ENCODE peak calls at places on chromosomes 12 and 14, in six cellular contexts. One of them, this sample, is unnamed.

GRCh38 chr12:28086521-28086920 is 103.7 kb upstream of the CCDC91 start:
- DNase-seq in ELR: peak; percentile 9
- DNase-seq in HFFc6: no peak
- DNase-seq in foreskin fibroblast: no peak
- DNase-seq in activated T-helper 1 cell treated with anti-CD3 and anti-CD28 coated beads, Interleukin-12 subunit alpha, Interleukin-12 subunit beta, Interleukin-2, Interleukin-4 antibody, amounts not matched to agents 30 ng/mL and 10 ng/mL and 1 ng/mL, durations not matched to agents 14 hours and 24 hours and 36 hours: no peak
- DNase-seq in activated CD4-positive, alpha-beta T cell treated with anti-CD3 and anti-CD28 coated beads, Interleukin-2, amount 50 U/mL, for 1 hour: no peak
- DNase-seq in this sample: no peak

GRCh38 chr12:13175499-13175898 is 21.0 kb upstream of the EMP1 start:
- DNase-seq in ELR: peak; percentile 76
- DNase-seq in HFFc6: peak; percentile 51
- DNase-seq in foreskin fibroblast: peak; percentile 83
- DNase-seq in activated T-helper 1 cell treated with anti-CD3 and anti-CD28 coated beads, Interleukin-12 subunit alpha, Interleukin-12 subunit beta, Interleukin-2, Interleukin-4 antibody, amounts not matched to agents 30 ng/mL and 10 ng/mL and 1 ng/mL, durations not matched to agents 14 hours and 24 hours and 36 hours: no peak
- DNase-seq in activated CD4-positive, alpha-beta T cell treated with anti-CD3 and anti-CD28 coated beads, Interleukin-2, amount 50 U/mL, for 1 hour: no peak
- DNase-seq in this sample: peak; percentile 72

GRCh38 chr14:93788307-93788556 is at the start of gene PRIMA1:
- DNase-seq in ELR: no peak
- DNase-seq in HFFc6: no peak
- DNase-seq in foreskin fibroblast: no peak
- DNase-seq in activated T-helper 1 cell treated with anti-CD3 and anti-CD28 coated beads, Interleukin-12 subunit alpha, Interleukin-12 subunit beta, Interleukin-2, Interleukin-4 antibody, amounts not matched to agents 30 ng/mL and 10 ng/mL and 1 ng/mL, durations not matched to agents 14 hours and 24 hours and 36 hours: no peak
- DNase-seq in activated CD4-positive, alpha-beta T cell treated with anti-CD3 and anti-CD28 coated beads, Interleukin-2, amount 50 U/mL, for 1 hour: no peak
- DNase-seq in this sample: no peak

GRCh38 chr14:64764641-64765520 is 60.7 kb downstream of the PLEKHG3 start:
- DNase-seq in ELR: peak; percentile 79
- DNase-seq in HFFc6: peak; percentile 62
- DNase-seq in foreskin fibroblast: peak; percentile 90
- DNase-seq in activated T-helper 1 cell treated with anti-CD3 and anti-CD28 coated beads, Interleukin-12 subunit alpha, Interleukin-12 subunit beta, Interleukin-2, Interleukin-4 antibody, amounts not matched to agents 30 ng/mL and 10 ng/mL and 1 ng/mL, durations not matched to agents 14 hours and 24 hours and 36 hours: peak; percentile 56
- DNase-seq in activated CD4-positive, alpha-beta T cell treated with anti-CD3 and anti-CD28 coated beads, Interleukin-2, amount 50 U/mL, for 1 hour: peak; percentile 66
- DNase-seq in this sample: peak; percentile 88

GRCh38 chr12:79618848-79619404 is 71.8 kb downstream of the PAWR start:
- DNase-seq in ELR: peak; percentile 83
- DNase-seq in HFFc6: peak; percentile 59
- DNase-seq in foreskin fibroblast: peak; percentile 57
- DNase-seq in activated T-helper 1 cell treated with anti-CD3 and anti-CD28 coated beads, Interleukin-12 subunit alpha, Interleukin-12 subunit beta, Interleukin-2, Interleukin-4 antibody, amounts not matched to agents 30 ng/mL and 10 ng/mL and 1 ng/mL, durations not matched to agents 14 hours and 24 hours and 36 hours: no peak
- DNase-seq in activated CD4-positive, alpha-beta T cell treated with anti-CD3 and anti-CD28 coated beads, Interleukin-2, amount 50 U/mL, for 1 hour: no peak
- DNase-seq in this sample: peak; percentile 34

GRCh38 chr12:54300732-54301427 is at the start of gene NFE2:
- DNase-seq in ELR: peak; percentile 87
- DNase-seq in HFFc6: peak; percentile 66
- DNase-seq in foreskin fibroblast: peak; percentile 86
- DNase-seq in activated T-helper 1 cell treated with anti-CD3 and anti-CD28 coated beads, Interleukin-12 subunit alpha, Interleukin-12 subunit beta, Interleukin-2, Interleukin-4 antibody, amounts not matched to agents 30 ng/mL and 10 ng/mL and 1 ng/mL, durations not matched to agents 14 hours and 24 hours and 36 hours: no peak
- DNase-seq in activated CD4-positive, alpha-beta T cell treated with anti-CD3 and anti-CD28 coated beads, Interleukin-2, amount 50 U/mL, for 1 hour: peak; percentile 34
- DNase-seq in this sample: peak; percentile 85

GRCh38 chr14:21840765-21841164 is 167.1 kb upstream of the OR4E1 start:
- DNase-seq in ELR: peak; percentile 13
- DNase-seq in HFFc6: no peak
- DNase-seq in foreskin fibroblast: no peak
- DNase-seq in activated T-helper 1 cell treated with anti-CD3 and anti-CD28 coated beads, Interleukin-12 subunit alpha, Interleukin-12 subunit beta, Interleukin-2, Interleukin-4 antibody, amounts not matched to agents 30 ng/mL and 10 ng/mL and 1 ng/mL, durations not matched to agents 14 hours and 24 hours and 36 hours: no peak
- DNase-seq in activated CD4-positive, alpha-beta T cell treated with anti-CD3 and anti-CD28 coated beads, Interleukin-2, amount 50 U/mL, for 1 hour: no peak
- DNase-seq in this sample: no peak

GRCh38 chr14:96294246-96294645 is 38.2 kb downstream of the BDKRB1 start:
- DNase-seq in ELR: no peak
- DNase-seq in HFFc6: no peak
- DNase-seq in foreskin fibroblast: no peak
- DNase-seq in activated T-helper 1 cell treated with anti-CD3 and anti-CD28 coated beads, Interleukin-12 subunit alpha, Interleukin-12 subunit beta, Interleukin-2, Interleukin-4 antibody, amounts not matched to agents 30 ng/mL and 10 ng/mL and 1 ng/mL, durations not matched to agents 14 hours and 24 hours and 36 hours: no peak
- DNase-seq in activated CD4-positive, alpha-beta T cell treated with anti-CD3 and anti-CD28 coated beads, Interleukin-2, amount 50 U/mL, for 1 hour: no peak
- DNase-seq in this sample: no peak

GRCh38 chr12:20629414-20630156 is 65.5 kb upstream of the SLCO1C1 start:
- DNase-seq in ELR: no peak
- DNase-seq in HFFc6: peak; percentile 1
- DNase-seq in foreskin fibroblast: peak; percentile 14
- DNase-seq in activated T-helper 1 cell treated with anti-CD3 and anti-CD28 coated beads, Interleukin-12 subunit alpha, Interleukin-12 subunit beta, Interleukin-2, Interleukin-4 antibody, amounts not matched to agents 30 ng/mL and 10 ng/mL and 1 ng/mL, durations not matched to agents 14 hours and 24 hours and 36 hours: no peak
- DNase-seq in activated CD4-positive, alpha-beta T cell treated with anti-CD3 and anti-CD28 coated beads, Interleukin-2, amount 50 U/mL, for 1 hour: no peak
- DNase-seq in this sample: peak; percentile 70

GRCh38 chr12:117113231-117113630 is 14.0 kb upstream of the TESC start:
- DNase-seq in ELR: no peak
- DNase-seq in HFFc6: no peak
- DNase-seq in foreskin fibroblast: no peak
- DNase-seq in activated T-helper 1 cell treated with anti-CD3 and anti-CD28 coated beads, Interleukin-12 subunit alpha, Interleukin-12 subunit beta, Interleukin-2, Interleukin-4 antibody, amounts not matched to agents 30 ng/mL and 10 ng/mL and 1 ng/mL, durations not matched to agents 14 hours and 24 hours and 36 hours: no peak
- DNase-seq in activated CD4-positive, alpha-beta T cell treated with anti-CD3 and anti-CD28 coated beads, Interleukin-2, amount 50 U/mL, for 1 hour: no peak
- DNase-seq in this sample: no peak

GRCh38 chr14:105474478-105475268 is at the start of gene CRIP2:
- DNase-seq in ELR: peak; percentile 49
- DNase-seq in HFFc6: no peak
- DNase-seq in foreskin fibroblast: peak; percentile 62
- DNase-seq in activated T-helper 1 cell treated with anti-CD3 and anti-CD28 coated beads, Interleukin-12 subunit alpha, Interleukin-12 subunit beta, Interleukin-2, Interleukin-4 antibody, amounts not matched to agents 30 ng/mL and 10 ng/mL and 1 ng/mL, durations not matched to agents 14 hours and 24 hours and 36 hours: peak; percentile 37
- DNase-seq in activated CD4-positive, alpha-beta T cell treated with anti-CD3 and anti-CD28 coated beads, Interleukin-2, amount 50 U/mL, for 1 hour: peak; percentile 45
- DNase-seq in this sample: peak; percentile 78

GRCh38 chr14:103854822-103855733 is 7.7 kb upstream of the PPP1R13B start:
- DNase-seq in ELR: no peak
- DNase-seq in HFFc6: no peak
- DNase-seq in foreskin fibroblast: no peak
- DNase-seq in activated T-helper 1 cell treated with anti-CD3 and anti-CD28 coated beads, Interleukin-12 subunit alpha, Interleukin-12 subunit beta, Interleukin-2, Interleukin-4 antibody, amounts not matched to agents 30 ng/mL and 10 ng/mL and 1 ng/mL, durations not matched to agents 14 hours and 24 hours and 36 hours: no peak
- DNase-seq in activated CD4-positive, alpha-beta T cell treated with anti-CD3 and anti-CD28 coated beads, Interleukin-2, amount 50 U/mL, for 1 hour: no peak
- DNase-seq in this sample: no peak

GRCh38 chr14:99541677-99542470 is 60.7 kb downstream of the CCNK start:
- DNase-seq in ELR: peak; percentile 42
- DNase-seq in HFFc6: no peak
- DNase-seq in foreskin fibroblast: no peak
- DNase-seq in activated T-helper 1 cell treated with anti-CD3 and anti-CD28 coated beads, Interleukin-12 subunit alpha, Interleukin-12 subunit beta, Interleukin-2, Interleukin-4 antibody, amounts not matched to agents 30 ng/mL and 10 ng/mL and 1 ng/mL, durations not matched to agents 14 hours and 24 hours and 36 hours: no peak
- DNase-seq in activated CD4-positive, alpha-beta T cell treated with anti-CD3 and anti-CD28 coated beads, Interleukin-2, amount 50 U/mL, for 1 hour: no peak
- DNase-seq in this sample: no peak

GRCh38 chr14:100820945-100821344 is 5.0 kb upstream of the MEG3 start:
- DNase-seq in ELR: no peak
- DNase-seq in HFFc6: no peak
- DNase-seq in foreskin fibroblast: no peak
- DNase-seq in activated T-helper 1 cell treated with anti-CD3 and anti-CD28 coated beads, Interleukin-12 subunit alpha, Interleukin-12 subunit beta, Interleukin-2, Interleukin-4 antibody, amounts not matched to agents 30 ng/mL and 10 ng/mL and 1 ng/mL, durations not matched to agents 14 hours and 24 hours and 36 hours: no peak
- DNase-seq in activated CD4-positive, alpha-beta T cell treated with anti-CD3 and anti-CD28 coated beads, Interleukin-2, amount 50 U/mL, for 1 hour: no peak
- DNase-seq in this sample: no peak

GRCh38 chr12:49706351-49707126 is 666 bp downstream of the FMNL3 start:
- DNase-seq in ELR: peak; percentile 55
- DNase-seq in HFFc6: no peak
- DNase-seq in foreskin fibroblast: peak; percentile 63
- DNase-seq in activated T-helper 1 cell treated with anti-CD3 and anti-CD28 coated beads, Interleukin-12 subunit alpha, Interleukin-12 subunit beta, Interleukin-2, Interleukin-4 antibody, amounts not matched to agents 30 ng/mL and 10 ng/mL and 1 ng/mL, durations not matched to agents 14 hours and 24 hours and 36 hours: peak; percentile 16
- DNase-seq in activated CD4-positive, alpha-beta T cell treated with anti-CD3 and anti-CD28 coated beads, Interleukin-2, amount 50 U/mL, for 1 hour: no peak
- DNase-seq in this sample: peak; percentile 70

GRCh38 chr12:46562625-46563228 is 190.2 kb upstream of the SLC38A2 start:
- DNase-seq in ELR: peak; percentile 90
- DNase-seq in HFFc6: peak; percentile 72
- DNase-seq in foreskin fibroblast: peak; percentile 93
- DNase-seq in activated T-helper 1 cell treated with anti-CD3 and anti-CD28 coated beads, Interleukin-12 subunit alpha, Interleukin-12 subunit beta, Interleukin-2, Interleukin-4 antibody, amounts not matched to agents 30 ng/mL and 10 ng/mL and 1 ng/mL, durations not matched to agents 14 hours and 24 hours and 36 hours: no peak
- DNase-seq in activated CD4-positive, alpha-beta T cell treated with anti-CD3 and anti-CD28 coated beads, Interleukin-2, amount 50 U/mL, for 1 hour: no peak
- DNase-seq in this sample: peak; percentile 91

GRCh38 chr12:106074706-106075392 is 63.9 kb downstream of the NUAK1 start:
- DNase-seq in ELR: no peak
- DNase-seq in HFFc6: peak; percentile 51
- DNase-seq in foreskin fibroblast: peak; percentile 19
- DNase-seq in activated T-helper 1 cell treated with anti-CD3 and anti-CD28 coated beads, Interleukin-12 subunit alpha, Interleukin-12 subunit beta, Interleukin-2, Interleukin-4 antibody, amounts not matched to agents 30 ng/mL and 10 ng/mL and 1 ng/mL, durations not matched to agents 14 hours and 24 hours and 36 hours: no peak
- DNase-seq in activated CD4-positive, alpha-beta T cell treated with anti-CD3 and anti-CD28 coated beads, Interleukin-2, amount 50 U/mL, for 1 hour: no peak
- DNase-seq in this sample: peak; percentile 65

GRCh38 chr14:56002316-56002715 is 115.9 kb upstream of the PELI2 start:
- DNase-seq in ELR: no peak
- DNase-seq in HFFc6: peak; percentile 13
- DNase-seq in foreskin fibroblast: peak; percentile 9
- DNase-seq in activated T-helper 1 cell treated with anti-CD3 and anti-CD28 coated beads, Interleukin-12 subunit alpha, Interleukin-12 subunit beta, Interleukin-2, Interleukin-4 antibody, amounts not matched to agents 30 ng/mL and 10 ng/mL and 1 ng/mL, durations not matched to agents 14 hours and 24 hours and 36 hours: no peak
- DNase-seq in activated CD4-positive, alpha-beta T cell treated with anti-CD3 and anti-CD28 coated beads, Interleukin-2, amount 50 U/mL, for 1 hour: no peak
- DNase-seq in this sample: peak; percentile 56

GRCh38 chr14:56659964-56660551 is 80.5 kb downstream of the TMEM260 start:
- DNase-seq in ELR: peak; percentile 61
- DNase-seq in HFFc6: peak; percentile 43
- DNase-seq in foreskin fibroblast: peak; percentile 64
- DNase-seq in activated T-helper 1 cell treated with anti-CD3 and anti-CD28 coated beads, Interleukin-12 subunit alpha, Interleukin-12 subunit beta, Interleukin-2, Interleukin-4 antibody, amounts not matched to agents 30 ng/mL and 10 ng/mL and 1 ng/mL, durations not matched to agents 14 hours and 24 hours and 36 hours: no peak
- DNase-seq in activated CD4-positive, alpha-beta T cell treated with anti-CD3 and anti-CD28 coated beads, Interleukin-2, amount 50 U/mL, for 1 hour: no peak
- DNase-seq in this sample: peak; percentile 62

GRCh38 chr12:4809013-4809448 is 88.8 kb downstream of the GALNT8 start:
- DNase-seq in ELR: no peak
- DNase-seq in HFFc6: no peak
- DNase-seq in foreskin fibroblast: no peak
- DNase-seq in activated T-helper 1 cell treated with anti-CD3 and anti-CD28 coated beads, Interleukin-12 subunit alpha, Interleukin-12 subunit beta, Interleukin-2, Interleukin-4 antibody, amounts not matched to agents 30 ng/mL and 10 ng/mL and 1 ng/mL, durations not matched to agents 14 hours and 24 hours and 36 hours: no peak
- DNase-seq in activated CD4-positive, alpha-beta T cell treated with anti-CD3 and anti-CD28 coated beads, Interleukin-2, amount 50 U/mL, for 1 hour: no peak
- DNase-seq in this sample: no peak

GRCh38 chr12:67068773-67069450 is 200.2 kb upstream of the CAND1 start:
- DNase-seq in ELR: peak; percentile 62
- DNase-seq in HFFc6: no peak
- DNase-seq in foreskin fibroblast: peak; percentile 67
- DNase-seq in activated T-helper 1 cell treated with anti-CD3 and anti-CD28 coated beads, Interleukin-12 subunit alpha, Interleukin-12 subunit beta, Interleukin-2, Interleukin-4 antibody, amounts not matched to agents 30 ng/mL and 10 ng/mL and 1 ng/mL, durations not matched to agents 14 hours and 24 hours and 36 hours: no peak
- DNase-seq in activated CD4-positive, alpha-beta T cell treated with anti-CD3 and anti-CD28 coated beads, Interleukin-2, amount 50 U/mL, for 1 hour: peak; percentile 51
- DNase-seq in this sample: peak; percentile 71

GRCh38 chr12:68794653-68795253 is 13.2 kb upstream of the MDM2 start:
- DNase-seq in ELR: peak; percentile 86
- DNase-seq in HFFc6: peak; percentile 73
- DNase-seq in foreskin fibroblast: peak; percentile 86
- DNase-seq in activated T-helper 1 cell treated with anti-CD3 and anti-CD28 coated beads, Interleukin-12 subunit alpha, Interleukin-12 subunit beta, Interleukin-2, Interleukin-4 antibody, amounts not matched to agents 30 ng/mL and 10 ng/mL and 1 ng/mL, durations not matched to agents 14 hours and 24 hours and 36 hours: no peak
- DNase-seq in activated CD4-positive, alpha-beta T cell treated with anti-CD3 and anti-CD28 coated beads, Interleukin-2, amount 50 U/mL, for 1 hour: no peak
- DNase-seq in this sample: peak; percentile 42

GRCh38 chr14:59370158-59370557 is 95.0 kb downstream of the GPR135 start:
- DNase-seq in ELR: no peak
- DNase-seq in HFFc6: no peak
- DNase-seq in foreskin fibroblast: no peak
- DNase-seq in activated T-helper 1 cell treated with anti-CD3 and anti-CD28 coated beads, Interleukin-12 subunit alpha, Interleukin-12 subunit beta, Interleukin-2, Interleukin-4 antibody, amounts not matched to agents 30 ng/mL and 10 ng/mL and 1 ng/mL, durations not matched to agents 14 hours and 24 hours and 36 hours: no peak
- DNase-seq in activated CD4-positive, alpha-beta T cell treated with anti-CD3 and anti-CD28 coated beads, Interleukin-2, amount 50 U/mL, for 1 hour: no peak
- DNase-seq in this sample: no peak

GRCh38 chr12:6538420-6539275 is 4.3 kb downstream of the GAPDH start:
- DNase-seq in ELR: peak; percentile 72
- DNase-seq in HFFc6: peak; percentile 60
- DNase-seq in foreskin fibroblast: peak; percentile 65
- DNase-seq in activated T-helper 1 cell treated with anti-CD3 and anti-CD28 coated beads, Interleukin-12 subunit alpha, Interleukin-12 subunit beta, Interleukin-2, Interleukin-4 antibody, amounts not matched to agents 30 ng/mL and 10 ng/mL and 1 ng/mL, durations not matched to agents 14 hours and 24 hours and 36 hours: no peak
- DNase-seq in activated CD4-positive, alpha-beta T cell treated with anti-CD3 and anti-CD28 coated beads, Interleukin-2, amount 50 U/mL, for 1 hour: no peak
- DNase-seq in this sample: peak; percentile 33

GRCh38 chr14:54446201-54446693 is 5.1 kb upstream of the CNIH1 start:
- DNase-seq in ELR: no peak
- DNase-seq in HFFc6: no peak
- DNase-seq in foreskin fibroblast: no peak
- DNase-seq in activated T-helper 1 cell treated with anti-CD3 and anti-CD28 coated beads, Interleukin-12 subunit alpha, Interleukin-12 subunit beta, Interleukin-2, Interleukin-4 antibody, amounts not matched to agents 30 ng/mL and 10 ng/mL and 1 ng/mL, durations not matched to agents 14 hours and 24 hours and 36 hours: no peak
- DNase-seq in activated CD4-positive, alpha-beta T cell treated with anti-CD3 and anti-CD28 coated beads, Interleukin-2, amount 50 U/mL, for 1 hour: no peak
- DNase-seq in this sample: peak; percentile 32

GRCh38 chr12:82682326-82682725 is 4.4 kb upstream of the TMTC2 start:
- DNase-seq in ELR: no peak
- DNase-seq in HFFc6: no peak
- DNase-seq in foreskin fibroblast: peak; percentile 19
- DNase-seq in activated T-helper 1 cell treated with anti-CD3 and anti-CD28 coated beads, Interleukin-12 subunit alpha, Interleukin-12 subunit beta, Interleukin-2, Interleukin-4 antibody, amounts not matched to agents 30 ng/mL and 10 ng/mL and 1 ng/mL, durations not matched to agents 14 hours and 24 hours and 36 hours: no peak
- DNase-seq in activated CD4-positive, alpha-beta T cell treated with anti-CD3 and anti-CD28 coated beads, Interleukin-2, amount 50 U/mL, for 1 hour: no peak
- DNase-seq in this sample: no peak

GRCh38 chr14:90760591-90761316 is 55.5 kb downstream of the TTC7B start:
- DNase-seq in ELR: peak; percentile 71
- DNase-seq in HFFc6: peak; percentile 28
- DNase-seq in foreskin fibroblast: peak; percentile 52
- DNase-seq in activated T-helper 1 cell treated with anti-CD3 and anti-CD28 coated beads, Interleukin-12 subunit alpha, Interleukin-12 subunit beta, Interleukin-2, Interleukin-4 antibody, amounts not matched to agents 30 ng/mL and 10 ng/mL and 1 ng/mL, durations not matched to agents 14 hours and 24 hours and 36 hours: no peak
- DNase-seq in activated CD4-positive, alpha-beta T cell treated with anti-CD3 and anti-CD28 coated beads, Interleukin-2, amount 50 U/mL, for 1 hour: no peak
- DNase-seq in this sample: peak; percentile 25